ENCODE peak calls at places on chromosomes 13 and 19, in nine cellular contexts. H, Q, O, J, Y, E, L, Z and T are unnamed samples.
A peak's percentile ranks its signal among the peaks of the same experiment; 100 is the strongest.

GRCh38 chr13:102395174-102395573 is 6.7 kb downstream of the FGF14 start:
- DNase-seq in H (no peak), Q (no peak), O (no peak), J (no peak), Y (no peak), E (no peak), L (no peak), Z (no peak), T (no peak)

GRCh38 chr13:99694251-99694650 is 193.0 kb downstream of the TM9SF2 start:
- DNase-seq in H (no peak), Q (no peak), O (no peak), J (no peak), Y (no peak), E (no peak), L (no peak), Z (no peak), T (no peak)

GRCh38 chr19:17692566-17692965 is 4.4 kb upstream of the UNC13A start:
- DNase-seq in H (no peak), Q (no peak), O (no peak), J (no peak), Y (no peak), E (no peak), L (no peak), Z (no peak), T (no peak)

GRCh38 chr13:74557870-74558269 is 423.7 kb upstream of the KLF12 start:
- DNase-seq in H (no peak), Q (no peak), O (no peak), J (no peak), Y (no peak), E (no peak), L (no peak), Z (no peak), T (no peak)

GRCh38 chr13:68261105-68261504 is 1031.0 kb upstream of the PCDH9 start:
- DNase-seq in H (no peak), Q (no peak), O (no peak), J (no peak), Y (no peak), E (no peak), L (no peak), Z (no peak), T (no peak)

GRCh38 chr13:112899618-112900600 is 69.1 kb upstream of the MCF2L start:
- DNase-seq in H (no peak), Q (no peak), O (no peak), J (no peak), Y (peak; percentile 9), E (no peak), L (no peak), Z (peak; percentile 43), T (no peak)

GRCh38 chr13:107884564-107884963 is 330.8 kb downstream of the LIG4 start:
- DNase-seq in H (no peak), Q (no peak), O (no peak), J (no peak), Y (no peak), E (no peak), L (no peak), Z (no peak), T (no peak)

GRCh38 chr19:45878043-45878794 is 7.7 kb downstream of the IRF2BP1 start:
- DNase-seq in H (no peak), Q (no peak), O (no peak), J (no peak), Y (no peak), E (no peak), L (no peak), Z (no peak), T (no peak)

GRCh38 chr19:20482721-20483120 is 82.9 kb downstream of the ZNF737 start:
- DNase-seq in H (no peak), Q (no peak), O (no peak), J (no peak), Y (no peak), E (no peak), L (no peak), Z (no peak), T (no peak)

GRCh38 chr13:30600470-30600869 is 17.2 kb upstream of the USPL1 start:
- DNase-seq in H (no peak), Q (no peak), O (peak; percentile 39), J (no peak), Y (no peak), E (no peak), L (no peak), Z (no peak), T (no peak)

GRCh38 chr13:30607908-30608307 is 9.8 kb upstream of the USPL1 start:
- DNase-seq in H (no peak), Q (no peak), O (peak; percentile 60), J (no peak), Y (no peak), E (no peak), L (no peak), Z (no peak), T (peak; percentile 89)

GRCh38 chr13:30608364-30608763 is 9.4 kb upstream of the USPL1 start:
- DNase-seq in H (no peak), Q (no peak), O (no peak), J (no peak), Y (no peak), E (no peak), L (no peak), Z (no peak), T (no peak)

GRCh38 chr13:30601836-30602235 is 15.9 kb upstream of the USPL1 start:
- DNase-seq in H (no peak), Q (no peak), O (no peak), J (no peak), Y (no peak), E (no peak), L (no peak), Z (no peak), T (no peak)

GRCh38 chr13:30605052-30605451 is 12.7 kb upstream of the USPL1 start:
- DNase-seq in H (no peak), Q (no peak), O (no peak), J (no peak), Y (no peak), E (no peak), L (no peak), Z (no peak), T (no peak)
- TF ChIP-seq CTCF in H (no peak), Q (no peak), O (no peak), J (no peak), Y (no peak), E (no peak), L (no peak), Z (no peak), T (no peak)

GRCh38 chr13:28655566-28655965 is 3.4 kb upstream of the POMP start:
- DNase-seq in H (no peak), Q (no peak), O (peak; percentile 79), J (no peak), Y (no peak), E (peak; percentile 66), L (no peak), Z (no peak), T (no peak)

GRCh38 chr13:28658796-28659610 is at the start of gene POMP:
- DNase-seq in H (peak; percentile 88), Q (peak; percentile 43), O (peak; percentile 98), J (peak; percentile 95), Y (peak; percentile 95), E (peak; percentile 84), L (peak; percentile 43), Z (peak; percentile 98), T (peak; percentile 65)

GRCh38 chr13:28659611-28659970 is 661 bp downstream of the POMP start:
- DNase-seq in H (no peak), Q (no peak), O (peak; percentile 74), J (no peak), Y (no peak), E (peak; percentile 48), L (no peak), Z (no peak), T (no peak)

GRCh38 chr13:28658539-28658795 is 463 bp upstream of the POMP start:
- DNase-seq in H (no peak), Q (no peak), O (no peak), J (no peak), Y (no peak), E (no peak), L (no peak), Z (no peak), T (no peak)

GRCh38 chr13:28657784-28658538 is 969 bp upstream of the POMP start:
- DNase-seq in H (no peak), Q (no peak), O (peak; percentile 61), J (no peak), Y (no peak), E (peak; percentile 16), L (no peak), Z (no peak), T (no peak)
- TF ChIP-seq CTCF in H (no peak), Q (no peak), O (peak; percentile 7), J (no peak), Y (peak; percentile 33), E (peak; percentile 53), L (no peak), Z (no peak), T (peak; percentile 5)

GRCh38 chr19:47260476-47260875 is 4.2 kb downstream of the CCDC9 start:
- DNase-seq in H (no peak), Q (no peak), O (no peak), J (no peak), Y (no peak), E (no peak), L (no peak), Z (peak; percentile 80), T (no peak)

GRCh38 chr19:47256688-47257410 is 524 bp downstream of the CCDC9 start:
- DNase-seq in H (peak; percentile 100), Q (peak; percentile 99), O (peak; percentile 100), J (peak; percentile 100), Y (peak; percentile 100), E (peak; percentile 99), L (peak; percentile 91), Z (peak; percentile 100), T (peak; percentile 93)

GRCh38 chr19:47257411-47258169 is 1.3 kb downstream of the CCDC9 start:
- DNase-seq in H (no peak), Q (peak; percentile 93), O (no peak), J (no peak), Y (no peak), E (no peak), L (no peak), Z (peak; percentile 80), T (no peak)

GRCh38 chr19:47258434-47258833 is 2.1 kb downstream of the CCDC9 start:
- DNase-seq in H (no peak), Q (no peak), O (no peak), J (no peak), Y (no peak), E (no peak), L (no peak), Z (peak; percentile 74), T (no peak)

GRCh38 chr19:47258895-47259555 is 2.7 kb downstream of the CCDC9 start:
- DNase-seq in H (no peak), Q (no peak), O (no peak), J (no peak), Y (no peak), E (no peak), L (no peak), Z (peak; percentile 75), T (no peak)
- TF ChIP-seq CTCF in H (no peak), Q (no peak), O (no peak), J (no peak), Y (no peak), E (no peak), L (no peak), Z (no peak), T (no peak)

DNA sequence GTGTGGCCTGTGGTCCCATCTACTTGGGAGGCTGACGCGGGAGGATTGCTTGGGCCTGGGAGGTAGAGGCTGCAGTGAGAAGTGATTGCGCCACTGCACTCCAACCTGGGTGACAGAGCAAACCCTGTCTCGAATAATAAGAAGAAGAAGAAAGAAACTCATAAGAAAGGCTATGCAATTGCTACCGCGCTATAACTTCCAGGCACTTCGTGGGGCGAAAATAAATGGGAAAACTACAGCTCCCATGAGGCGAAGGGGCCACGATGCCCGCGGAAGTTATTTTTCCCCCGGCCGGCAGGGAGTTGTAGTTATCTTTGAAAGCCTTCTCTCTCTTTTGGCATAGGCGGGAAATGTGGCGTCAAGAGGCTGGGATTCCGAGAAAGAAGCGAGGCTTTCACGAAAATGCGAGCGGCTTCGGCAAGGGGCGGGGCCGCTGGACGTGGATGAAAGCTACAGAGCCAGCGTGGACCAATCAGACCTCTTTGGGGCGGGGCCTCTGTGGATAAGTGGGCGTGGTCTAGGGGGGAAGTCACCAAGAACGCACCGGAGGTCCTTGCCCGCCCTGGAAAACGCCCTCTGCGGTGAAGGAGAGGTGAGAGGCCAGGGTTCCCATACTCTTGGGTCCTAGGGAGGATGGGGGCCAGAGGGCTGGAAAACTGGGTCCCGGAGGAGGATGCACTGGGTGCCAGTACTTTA is at the start of gene NUCB1:
- DNase-seq in H (peak; percentile 100), Q (peak; percentile 86), O (peak; percentile 99), J (peak; percentile 100), Y (peak; percentile 99), E (peak; percentile 98), L (peak; percentile 92), Z (peak; percentile 99), T (peak; percentile 93)
- TF ChIP-seq CTCF in H (no peak), Q (peak; percentile 49), O (peak; percentile 28), J (peak; percentile 18), Y (peak; percentile 55), E (peak; percentile 31), L (peak; percentile 30), Z (peak; percentile 8), T (no peak)